ENCODE peak calls at places on chromosome 21, in eight cellular contexts. Y, P, D, M, G, N, Q and T are unnamed samples.

GRCh38 chr21:31802331-31802730 is 70.4 kb upstream of the SCAF4 start:
- DNase-seq in Y (no peak), P (no peak), N (no peak), Q (no peak), G (no peak), M (no peak), D (no peak), T (no peak)

GRCh38 chr21:16634522-16634914 is 878.3 kb upstream of the CXADR start:
- DNase-seq in Q (no peak), D (no peak), N (no peak), M (no peak), Y (no peak), P (no peak), G (no peak), T (no peak)

GRCh38 chr21:28742527-28742926 is 250.2 kb downstream of the LTN1 start:
- DNase-seq in M (no peak), N (no peak), Y (peak; percentile 76), D (no peak), G (no peak), P (no peak), Q (no peak), T (no peak)

GRCh38 chr21:27277122-27277521 is 310.2 kb upstream of the ADAMTS5 start:
- DNase-seq in M (no peak), D (no peak), G (no peak), N (no peak), P (no peak), Y (peak; percentile 76), Q (no peak), T (no peak)

GRCh38 chr21:39108291-39109162 is 74.7 kb downstream of the PSMG1 start:
- DNase-seq in Y (no peak), G (no peak), Q (no peak), M (no peak), N (no peak), D (no peak), P (no peak), T (no peak)

GRCh38 chr21:26331581-26331980 is 161.0 kb upstream of the APP start:
- DNase-seq in G (no peak), M (no peak), N (no peak), Y (no peak), P (no peak), Q (no peak), D (no peak), T (no peak)

GRCh38 chr21:32094792-32095191 is 184.1 kb downstream of the MIS18A start:
- DNase-seq in Q (no peak), G (no peak), N (no peak), Y (peak; percentile 46), M (no peak), P (no peak), D (peak; percentile 6), T (no peak)

GRCh38 chr21:39094847-39095525 is 88.3 kb downstream of the PSMG1 start:
- DNase-seq in M (no peak), N (no peak), P (no peak), Y (peak; percentile 93), G (no peak), D (peak; percentile 32), Q (no peak), T (no peak)

GRCh38 chr21:29164330-29164942 is 34.0 kb downstream of the MAP3K7CL start:
- DNase-seq in G (no peak), D (peak; percentile 15), M (no peak), P (no peak), Y (peak; percentile 91), Q (no peak), N (no peak), T (no peak)

GRCh38 chr21:40902299-40902698 is 55.3 kb upstream of the DSCAM start:
- DNase-seq in N (no peak), Y (no peak), G (no peak), D (no peak), M (no peak), P (no peak), Q (peak; percentile 48), T (no peak)

GRCh38 chr21:32377506-32377905 is 15.3 kb downstream of the URB1 start:
- DNase-seq in P (no peak), G (no peak), N (no peak), Y (no peak), D (no peak), M (no peak), Q (no peak), T (no peak)

GRCh38 chr21:27359141-27359540 is 392.3 kb upstream of the ADAMTS5 start:
- DNase-seq in G (no peak), M (no peak), Q (no peak), Y (peak; percentile 42), D (no peak), P (no peak), N (no peak), T (no peak)

GRCh38 chr21:36087362-36088138 is 17.7 kb downstream of the CBR1 start:
- DNase-seq in Y (peak; percentile 23), N (no peak), D (no peak), G (no peak), M (no peak), Q (no peak), P (no peak), T (no peak)

GRCh38 chr21:25607812-25608737 is 794 bp upstream of the MRPL39 start:
- DNase-seq in Q (peak; percentile 81), M (peak; percentile 69), G (peak; percentile 81), P (peak; percentile 53), D (peak; percentile 28), Y (peak; percentile 83), N (peak; percentile 84), T (no peak)

GRCh38 chr21:34877485-34878128 is 171.5 kb downstream of the RUNX1 start:
- DNase-seq in G (no peak), Q (peak; percentile 94), Y (no peak), D (no peak), M (no peak), N (peak; percentile 92), P (no peak), T (peak; percentile 91)

GRCh38 chr21:46456750-46457149 is 1.9 kb upstream of the DIP2A start:
- DNase-seq in Q (no peak), M (no peak), N (no peak), G (no peak), D (no peak), Y (no peak), P (no peak), T (no peak)

GRCh38 chr21:46457801-46458314 is 833 bp upstream of the DIP2A start:
- DNase-seq in M (no peak), N (peak; percentile 37), Y (peak; percentile 40), P (no peak), D (peak; percentile 16), G (no peak), Q (peak; percentile 37), T (no peak)

GRCh38 chr21:46459024-46459355 is 299 bp downstream of the DIP2A start:
- DNase-seq in G (no peak), N (no peak), M (no peak), D (no peak), Q (no peak), Y (no peak), P (no peak), T (no peak)

GRCh38 chr21:46459356-46460112 is 843 bp downstream of the DIP2A start:
- DNase-seq in P (no peak), D (no peak), Y (peak; percentile 35), Q (peak; percentile 60), G (peak; percentile 54), M (no peak), N (peak; percentile 55), T (peak; percentile 86)

DNA sequence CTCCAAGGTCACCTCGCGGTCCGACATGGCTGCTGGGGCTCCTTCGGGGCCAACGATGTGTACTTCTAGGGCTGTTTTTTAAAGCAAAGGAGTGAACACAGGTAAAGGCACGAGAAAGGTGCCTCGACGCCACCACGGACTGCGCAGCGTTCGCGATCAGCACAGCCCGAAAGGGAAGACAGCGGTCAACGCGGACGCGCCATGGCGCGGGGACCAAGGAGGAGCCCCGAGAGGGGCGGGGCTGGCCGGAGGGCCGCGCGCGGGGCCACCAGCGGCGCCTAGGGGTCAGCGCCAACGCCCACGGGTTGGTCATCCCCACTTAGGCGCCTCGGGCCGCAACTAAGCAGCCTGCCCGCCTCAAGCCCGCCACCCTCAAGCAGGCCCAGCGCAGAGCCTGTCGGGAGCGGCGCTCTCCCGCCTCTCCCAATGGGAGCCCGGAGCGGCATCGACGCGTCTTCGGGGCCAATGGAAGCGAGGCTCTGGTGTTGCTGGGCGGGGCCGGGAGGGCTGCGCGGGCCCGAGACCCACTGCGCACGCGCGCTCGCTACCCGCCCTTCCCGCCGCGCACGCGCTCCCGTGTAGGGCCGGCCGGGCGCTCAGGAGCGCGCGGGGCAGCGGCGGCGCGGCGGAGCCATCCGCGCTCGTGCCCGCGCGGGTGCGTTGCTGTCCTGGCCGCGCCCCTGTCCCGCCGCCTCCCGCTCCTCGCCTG is at the start of gene DIP2A:
- DNase-seq in D (peak; percentile 95), G (peak; percentile 93), Y (peak; percentile 95), Q (peak; percentile 96), M (peak; percentile 88), P (peak; percentile 90), N (peak; percentile 96), T (peak; percentile 96)
- H3K4me1 ChIP-seq in D (peaks cover 12% of the 10 kb centered on the region), G (no peaks in the 10 kb centered on the region), Y (peaks cover 22% of the 10 kb centered on the region), Q (peaks cover 33% of the 10 kb centered on the region), M (peaks cover 44% of the 10 kb centered on the region), P (peaks cover 17% of the 10 kb centered on the region), N (peaks cover 39% of the 10 kb centered on the region), T (peaks cover 51% of the 10 kb centered on the region)

DNA sequence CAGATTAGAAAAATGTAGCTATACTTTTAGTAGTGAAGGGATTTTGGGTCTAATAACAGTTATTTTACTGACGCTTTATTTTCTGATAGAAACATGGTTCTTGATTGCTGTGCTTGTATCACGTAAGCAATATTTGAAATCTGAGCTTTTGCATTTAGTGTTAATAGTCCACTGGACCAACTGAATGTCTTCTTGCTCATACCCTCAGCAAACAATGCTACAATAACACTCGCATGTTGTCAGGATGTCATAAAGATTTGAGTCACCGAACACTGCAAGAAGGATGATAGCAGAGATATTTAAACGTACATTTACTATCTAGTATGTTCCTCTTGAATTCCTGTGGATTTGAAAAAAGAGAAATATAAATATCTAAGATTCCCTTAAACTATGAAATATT is 7.5 kb downstream of the DYRK1A start:
- DNase-seq in Y (peak; percentile 72), G (no peak), Q (no peak), M (no peak), N (no peak), D (no peak), P (no peak), T (no peak)
- H3K4me1 ChIP-seq in Y (peaks cover 9% of the 10 kb centered on the region), G (peaks cover 9% of the 10 kb centered on the region), Q (peaks cover 85% of the 10 kb centered on the region), M (peaks cover 92% of the 10 kb centered on the region), N (peaks cover 70% of the 10 kb centered on the region), D (peaks cover 69% of the 10 kb centered on the region), P (peaks cover 54% of the 10 kb centered on the region), T (peaks cover 84% of the 10 kb centered on the region)

GRCh38 chr21:43868461-43868860 is 3.4 kb downstream of the AGPAT3 start:
- DNase-seq in P (no peak), M (no peak), G (no peak), N (no peak), Q (peak; percentile 52), D (no peak), Y (no peak), T (no peak)
- H3K4me1 ChIP-seq in P (peaks cover 23% of the 10 kb centered on the region), M (peaks cover 23% of the 10 kb centered on the region), G (no peaks in the 10 kb centered on the region), N (peaks cover 19% of the 10 kb centered on the region), Q (peaks cover 33% of the 10 kb centered on the region), D (peaks cover 10% of the 10 kb centered on the region), Y (peaks cover 12% of the 10 kb centered on the region), T (peaks cover 25% of the 10 kb centered on the region)

DNA sequence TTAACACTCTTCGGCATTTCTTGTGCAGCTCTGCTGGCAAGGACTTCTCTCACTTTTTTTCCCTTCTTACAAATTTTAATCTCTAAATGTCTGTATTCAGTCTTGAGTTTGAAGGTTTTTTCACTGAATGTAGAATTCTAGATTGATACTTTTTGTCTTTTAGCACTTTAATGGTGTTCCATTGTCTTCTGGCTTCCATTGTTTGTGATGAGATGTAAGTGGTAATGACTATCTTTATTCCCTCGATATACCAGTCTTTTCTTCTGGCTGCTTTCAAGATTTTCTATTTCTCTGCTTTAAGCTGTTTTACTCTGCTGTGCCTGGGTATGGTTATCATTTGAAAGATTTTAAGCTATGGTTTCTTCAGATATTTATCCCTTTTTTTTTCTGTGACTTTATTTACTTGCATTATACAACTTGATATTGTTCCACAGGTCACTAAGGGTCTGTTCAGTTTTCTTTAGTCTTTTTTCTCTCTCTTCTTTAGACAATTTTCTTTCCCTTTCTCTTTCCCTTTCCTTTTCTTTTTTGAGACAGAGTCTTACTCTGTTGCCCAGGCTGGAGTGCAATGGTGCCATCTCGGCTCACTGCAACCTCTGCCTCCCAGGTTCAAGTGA is 35.8 kb downstream of the DYRK1A start:
- DNase-seq in Q (no peak), P (no peak), D (no peak), M (no peak), G (no peak), N (no peak), Y (no peak), T (no peak)
- H3K4me1 ChIP-seq in Q (peaks cover 45% of the 10 kb centered on the region), P (peaks cover 40% of the 10 kb centered on the region), D (peaks cover 5% of the 10 kb centered on the region), M (peaks cover 63% of the 10 kb centered on the region), G (peaks cover 9% of the 10 kb centered on the region), N (peaks cover 20% of the 10 kb centered on the region), Y (peaks cover 5% of the 10 kb centered on the region), T (peaks cover 46% of the 10 kb centered on the region)